ENCODE peak calls at places on chromosomes 2 and 18, in eight cellular contexts. G, T, V, I, U, D, O and R are unnamed samples. For H3K9me3, the result is how much of the 10 kb centered on the place peaks cover.

GRCh38 chr18:12307251-12307736 is 747 bp upstream of the TUBB6 start:
- DNase-seq in G (peak), T (peak), V (peak), I (peak), U (no peak), D (peak), O (peak), R (peak)

GRCh38 chr2:236803621-236804020 is 234.0 kb downstream of the ACKR3 start:
- DNase-seq in G (no peak), T (no peak), V (no peak), I (no peak), U (no peak), D (no peak), O (no peak), R (no peak)

GRCh38 chr2:20052872-20053281 is 1.4 kb upstream of the LAPTM4A start:
- DNase-seq in G (peak), T (peak), V (peak), I (peak), U (peak), D (no peak), O (peak), R (peak)

GRCh38 chr18:47547539-47548202 is 296.2 kb upstream of the SKOR2 start:
- DNase-seq in G (no peak), T (no peak), V (no peak), I (no peak), U (no peak), D (no peak), O (no peak), R (no peak)

GRCh38 chr18:23972416-23972815 is 42.1 kb upstream of the TTC39C start:
- DNase-seq in G (no peak), T (peak), V (no peak), I (no peak), U (no peak), D (no peak), O (no peak), R (no peak)

GRCh38 chr2:24853046-24853445 is 59.8 kb downstream of the CENPO start:
- DNase-seq in G (no peak), T (no peak), V (no peak), I (no peak), U (no peak), D (no peak), O (no peak), R (no peak)

GRCh38 chr2:16617282-16618266 is 48.1 kb downstream of the CYRIA start:
- DNase-seq in G (peak), T (no peak), V (peak), I (peak), U (no peak), D (peak), O (peak), R (peak)

GRCh38 chr2:168439536-168439935 is 16.5 kb upstream of the CERS6 start:
- DNase-seq in G (peak), T (no peak), V (peak), I (peak), U (no peak), D (no peak), O (no peak), R (no peak)

GRCh38 chr2:45649457-45649854 is 2.0 kb upstream of the PRKCE start:
- DNase-seq in G (peak), T (no peak), V (peak), I (peak), U (no peak), D (peak), O (peak), R (peak)

GRCh38 chr18:41244751-41245150 is 710.3 kb upstream of the PIK3C3 start:
- DNase-seq in G (no peak), T (no peak), V (no peak), I (no peak), U (no peak), D (no peak), O (peak), R (no peak)

GRCh38 chr2:191006297-191006696 is 7.7 kb downstream of the STAT1 start:
- DNase-seq in G (no peak), T (no peak), V (no peak), I (no peak), U (no peak), D (no peak), O (no peak), R (no peak)

GRCh38 chr2:231012471-231012870 is 16.6 kb downstream of the SPATA3 start:
- DNase-seq in G (no peak), T (peak), V (no peak), I (no peak), U (no peak), D (no peak), O (no peak), R (peak)

GRCh38 chr2:186058604-186059003 is 320.0 kb downstream of the FSIP2 start:
- DNase-seq in G (peak), T (no peak), V (no peak), I (peak), U (no peak), D (peak), O (no peak), R (no peak)

GRCh38 chr2:31108887-31109286 is 29.4 kb downstream of the GALNT14 start:
- DNase-seq in G (no peak), T (peak), V (no peak), I (no peak), U (no peak), D (no peak), O (no peak), R (no peak)

GRCh38 chr2:5164806-5165525 is 527.2 kb upstream of the SOX11 start:
- DNase-seq in G (peak), T (peak), V (peak), I (peak), U (no peak), D (no peak), O (no peak), R (no peak)

GRCh38 chr2:237158194-237158593 is 72.5 kb downstream of the COPS8 start:
- DNase-seq in G (no peak), T (no peak), V (no peak), I (no peak), U (no peak), D (no peak), O (no peak), R (no peak)

GRCh38 chr18:54607213-54607934 is 16.3 kb downstream of the DYNAP start:
- DNase-seq in G (peak), T (peak), V (peak), I (no peak), U (no peak), D (no peak), O (no peak), R (peak)

GRCh38 chr2:95389256-95390119 is 13.0 kb upstream of the FAHD2A start:
- DNase-seq in G (peak), T (peak), V (peak), I (peak), U (peak), D (peak), O (peak), R (peak)

GRCh38 chr2:74835831-74836674 is 2.1 kb downstream of the HK2 start:
- DNase-seq in G (peak), T (peak), V (peak), I (peak), U (peak), D (peak), O (peak), R (peak)

DNA sequence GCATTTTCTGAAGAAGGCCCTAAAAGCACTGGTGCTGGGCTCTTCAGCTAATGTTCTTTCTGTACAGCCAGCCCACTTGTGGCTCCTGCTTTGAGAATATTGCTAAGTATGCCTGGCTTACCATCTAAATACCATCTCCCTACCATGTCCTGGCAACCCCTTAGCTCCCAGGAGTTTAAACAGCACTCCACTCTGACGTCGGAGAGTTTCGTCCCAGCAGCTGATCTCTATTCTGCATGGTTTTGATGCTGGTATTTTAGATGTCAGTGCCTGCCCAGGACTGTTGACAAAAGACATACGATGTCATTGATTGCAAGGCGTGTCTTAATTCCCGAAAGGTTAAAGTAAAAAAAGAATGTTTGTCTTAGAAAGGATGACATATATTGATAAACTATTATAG is 47.0 kb upstream of the AFF3 start:
- DNase-seq in G (no peak), T (no peak), V (no peak), I (no peak), U (no peak), D (no peak), O (no peak), R (no peak)
- H3K4me3 ChIP-seq in G (no peak), T (no peak), V (no peak), I (no peak), U (no peak), D (no peak), O (no peak), R (no peak)

GRCh38 chr18:14905979-14906378 is 158.0 kb downstream of the ANKRD30B start:
- DNase-seq in G (no peak), T (no peak), V (no peak), I (no peak), U (no peak), D (no peak), O (no peak), R (no peak)
- H3K9me3 ChIP-seq in G (under half), T (under half), V (under half), I (under half), U (under half), D (under half), O (under half), R (under half)

GRCh38 chr18:8765692-8766463 is 60.5 kb downstream of the MTCL1 start:
- DNase-seq in G (no peak), T (no peak), V (peak), I (no peak), U (peak), D (no peak), O (peak), R (peak)
- H3K4me2 ChIP-seq in G (no peak), T (no peak), V (peak), I (no peak), U (no peak), D (peak), O (no peak), R (peak)

GRCh38 chr2:128304330-128304714 is 14.3 kb downstream of the HS6ST1 start:
- DNase-seq in G (no peak), T (no peak), V (no peak), I (no peak), U (no peak), D (no peak), O (no peak), R (no peak)

GRCh38 chr2:128306081-128306930 is 12.4 kb downstream of the HS6ST1 start:
- DNase-seq in G (peak), T (peak), V (peak), I (peak), U (no peak), D (peak), O (no peak), R (peak)

GRCh38 chr2:128306931-128307460 is 11.7 kb downstream of the HS6ST1 start:
- DNase-seq in G (no peak), T (no peak), V (no peak), I (no peak), U (no peak), D (no peak), O (no peak), R (no peak)

GRCh38 chr2:128304715-128305554 is 13.7 kb downstream of the HS6ST1 start:
- DNase-seq in G (peak), T (peak), V (peak), I (peak), U (peak), D (peak), O (no peak), R (peak)

DNA sequence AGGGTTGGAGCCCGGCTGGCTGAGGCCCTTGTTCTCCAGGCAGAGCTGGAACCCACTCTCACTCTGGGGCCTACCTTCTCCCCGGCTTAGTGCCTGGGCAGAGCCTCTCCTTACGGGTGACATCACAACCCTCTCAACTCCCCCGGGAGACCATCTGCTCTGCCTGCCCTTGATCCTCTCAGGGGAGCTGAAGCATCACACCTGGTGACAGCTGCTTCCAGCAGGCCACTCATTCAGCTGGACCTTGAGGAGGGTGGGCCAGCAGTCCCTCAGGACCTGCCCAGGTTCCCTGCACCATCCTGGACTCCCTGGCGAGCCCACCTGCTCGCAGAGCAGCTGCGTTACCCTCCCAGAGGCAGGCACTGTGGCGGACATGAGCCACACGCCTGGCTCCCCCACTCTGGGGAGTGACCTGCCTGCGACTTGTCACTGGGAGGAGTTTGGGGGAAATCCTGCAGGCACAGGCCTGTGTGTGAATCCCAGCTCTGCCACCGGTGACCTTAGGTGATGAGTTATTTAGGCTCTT is 13.1 kb downstream of the HS6ST1 start:
- DNase-seq in G (peak), T (peak), V (peak), I (no peak), U (no peak), D (no peak), O (no peak), R (no peak)
- H3K4me3 ChIP-seq in G (no peak), T (peak), V (no peak), I (no peak), U (peak), D (no peak), O (no peak), R (no peak)

GRCh38 chr18:78892201-78892600 is 87.4 kb upstream of the SALL3 start:
- DNase-seq in G (no peak), T (no peak), V (no peak), I (no peak), U (no peak), D (no peak), O (no peak), R (no peak)

GRCh38 chr18:78891185-78891762 is 88.3 kb upstream of the SALL3 start:
- DNase-seq in G (no peak), T (no peak), V (no peak), I (no peak), U (no peak), D (no peak), O (no peak), R (no peak)

GRCh38 chr18:78892721-78893120 is 86.9 kb upstream of the SALL3 start:
- DNase-seq in G (no peak), T (no peak), V (no peak), I (no peak), U (no peak), D (no peak), O (no peak), R (no peak)

GRCh38 chr18:78890388-78890787 is 89.2 kb upstream of the SALL3 start:
- DNase-seq in G (no peak), T (no peak), V (no peak), I (no peak), U (no peak), D (no peak), O (no peak), R (no peak)

DNA sequence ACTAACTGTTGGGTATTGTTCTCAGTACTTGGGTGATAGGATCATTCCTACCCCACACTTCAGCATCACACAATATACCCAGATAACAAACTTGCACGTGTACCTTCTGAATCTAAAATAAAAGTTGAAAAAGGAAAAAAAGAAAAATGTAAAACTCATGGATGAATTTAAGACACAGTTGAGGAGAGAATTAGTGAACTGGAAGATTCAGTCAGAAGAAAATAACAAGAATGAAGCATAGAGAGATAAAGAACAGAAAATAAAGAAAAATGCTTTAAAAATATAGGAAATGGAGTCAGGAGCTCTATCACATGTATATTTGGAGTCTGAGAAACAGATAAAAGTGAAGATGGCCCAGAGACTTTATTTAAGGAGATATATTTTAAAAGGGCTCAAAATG is 90.4 kb upstream of the SALL3 start:
- DNase-seq in G (no peak), T (no peak), V (no peak), I (no peak), U (no peak), D (no peak), O (no peak), R (no peak)
- H3K9me3 ChIP-seq in G (under half), T (under half), V (under half), I (under half), U (under half), D (under half), O (under half), R (under half)

DNA sequence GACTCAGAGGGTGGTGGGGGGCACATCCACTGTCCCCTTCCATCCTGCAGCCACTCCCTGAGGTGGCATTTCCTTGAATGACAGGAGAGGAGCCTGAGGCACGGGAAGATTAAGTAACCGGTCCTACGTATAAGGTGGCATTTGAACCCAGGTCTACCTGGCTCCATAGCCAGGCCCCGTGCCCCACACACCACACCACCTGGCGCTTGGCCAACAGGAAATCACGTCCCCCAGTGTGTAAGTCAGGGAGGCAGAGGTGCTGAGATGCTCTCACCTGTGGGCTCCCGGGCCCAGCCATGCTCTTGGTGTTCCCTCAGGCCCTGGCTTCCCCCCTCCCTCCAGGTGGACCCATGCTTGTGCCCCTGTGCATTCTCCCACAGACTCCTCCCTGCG is 53.8 kb downstream of the HPCAL1 start:
- DNase-seq in G (no peak), T (no peak), V (no peak), I (no peak), U (no peak), D (no peak), O (no peak), R (no peak)
- H3K4me2 ChIP-seq in G (no peak), T (no peak), V (no peak), I (no peak), U (no peak), D (no peak), O (no peak), R (no peak)